ENCODE peak calls at places on chromosomes 7 and 10, in seven cellular contexts. One of them, this sample, is unnamed.

GRCh38 chr7:93092757-93093370 is 24.9 kb downstream of the SAMD9 start:
- DNase-seq in activated T-cell treated with anti-CD3 and anti-CD28 coated beads, Interleukin-2, amount 50 U/mL, for 1 hour: no peak
- DNase-seq in activated B cell treated with CpG ODN at 0.5 μM for 24 hours: no peak
- DNase-seq in stimulated activated CD4-positive, alpha-beta T cell treated with anti-CD3 and anti-CD28 coated beads, Interleukin-1b, Interleukin-23, amount 100 ng/mL, for 48 hours: no peak
- DNase-seq in mesothelial cell of epicardium: no peak
- DNase-seq in AG08395: peak; percentile 46
- DNase-seq in fibroblast of mammary gland: peak; percentile 65
- DNase-seq in this sample: no peak

GRCh38 chr7:38673795-38674194 is 42.6 kb upstream of the AMPH start:
- DNase-seq in activated T-cell treated with anti-CD3 and anti-CD28 coated beads, Interleukin-2, amount 50 U/mL, for 1 hour: no peak
- DNase-seq in fibroblast of mammary gland: peak; percentile 98
- DNase-seq in activated B cell treated with CpG ODN at 0.5 μM for 24 hours: no peak
- DNase-seq in mesothelial cell of epicardium: no peak
- DNase-seq in stimulated activated CD4-positive, alpha-beta T cell treated with anti-CD3 and anti-CD28 coated beads, Interleukin-1b, Interleukin-23, amount 100 ng/mL, for 48 hours: no peak
- DNase-seq in AG08395: peak; percentile 76
- DNase-seq in this sample: no peak

GRCh38 chr7:22281481-22281880 is 75.5 kb downstream of the RAPGEF5 start:
- DNase-seq in activated B cell treated with CpG ODN at 0.5 μM for 24 hours: no peak
- DNase-seq in mesothelial cell of epicardium: no peak
- DNase-seq in AG08395: no peak
- DNase-seq in stimulated activated CD4-positive, alpha-beta T cell treated with anti-CD3 and anti-CD28 coated beads, Interleukin-1b, Interleukin-23, amount 100 ng/mL, for 48 hours: no peak
- DNase-seq in activated T-cell treated with anti-CD3 and anti-CD28 coated beads, Interleukin-2, amount 50 U/mL, for 1 hour: no peak
- DNase-seq in fibroblast of mammary gland: no peak
- DNase-seq in this sample: no peak

GRCh38 chr7:81264116-81264515 is 345.3 kb upstream of the SEMA3C start:
- DNase-seq in mesothelial cell of epicardium: no peak
- DNase-seq in activated T-cell treated with anti-CD3 and anti-CD28 coated beads, Interleukin-2, amount 50 U/mL, for 1 hour: no peak
- DNase-seq in AG08395: no peak
- DNase-seq in stimulated activated CD4-positive, alpha-beta T cell treated with anti-CD3 and anti-CD28 coated beads, Interleukin-1b, Interleukin-23, amount 100 ng/mL, for 48 hours: no peak
- DNase-seq in activated B cell treated with CpG ODN at 0.5 μM for 24 hours: no peak
- DNase-seq in fibroblast of mammary gland: peak; percentile 2
- DNase-seq in this sample: no peak

GRCh38 chr10:79105818-79106217 is 37.1 kb downstream of the ZMIZ1 start:
- DNase-seq in activated B cell treated with CpG ODN at 0.5 μM for 24 hours: no peak
- DNase-seq in fibroblast of mammary gland: no peak
- DNase-seq in activated T-cell treated with anti-CD3 and anti-CD28 coated beads, Interleukin-2, amount 50 U/mL, for 1 hour: no peak
- DNase-seq in mesothelial cell of epicardium: no peak
- DNase-seq in AG08395: no peak
- DNase-seq in stimulated activated CD4-positive, alpha-beta T cell treated with anti-CD3 and anti-CD28 coated beads, Interleukin-1b, Interleukin-23, amount 100 ng/mL, for 48 hours: no peak
- DNase-seq in this sample: no peak

GRCh38 chr7:128383781-128384180 is 22.3 kb upstream of the PRRT4 start:
- DNase-seq in fibroblast of mammary gland: no peak
- DNase-seq in AG08395: no peak
- DNase-seq in activated B cell treated with CpG ODN at 0.5 μM for 24 hours: no peak
- DNase-seq in activated T-cell treated with anti-CD3 and anti-CD28 coated beads, Interleukin-2, amount 50 U/mL, for 1 hour: no peak
- DNase-seq in mesothelial cell of epicardium: no peak
- DNase-seq in stimulated activated CD4-positive, alpha-beta T cell treated with anti-CD3 and anti-CD28 coated beads, Interleukin-1b, Interleukin-23, amount 100 ng/mL, for 48 hours: no peak
- DNase-seq in this sample: no peak

GRCh38 chr7:149125189-149125863 is 798 bp downstream of the ZNF425 start:
- DNase-seq in stimulated activated CD4-positive, alpha-beta T cell treated with anti-CD3 and anti-CD28 coated beads, Interleukin-1b, Interleukin-23, amount 100 ng/mL, for 48 hours: no peak
- DNase-seq in fibroblast of mammary gland: no peak
- DNase-seq in activated B cell treated with CpG ODN at 0.5 μM for 24 hours: no peak
- DNase-seq in activated T-cell treated with anti-CD3 and anti-CD28 coated beads, Interleukin-2, amount 50 U/mL, for 1 hour: no peak
- DNase-seq in AG08395: no peak
- DNase-seq in mesothelial cell of epicardium: no peak
- DNase-seq in this sample: no peak

GRCh38 chr10:130392031-130392430 is 255.8 kb downstream of the GLRX3 start:
- DNase-seq in stimulated activated CD4-positive, alpha-beta T cell treated with anti-CD3 and anti-CD28 coated beads, Interleukin-1b, Interleukin-23, amount 100 ng/mL, for 48 hours: no peak
- DNase-seq in fibroblast of mammary gland: no peak
- DNase-seq in activated B cell treated with CpG ODN at 0.5 μM for 24 hours: no peak
- DNase-seq in mesothelial cell of epicardium: no peak
- DNase-seq in activated T-cell treated with anti-CD3 and anti-CD28 coated beads, Interleukin-2, amount 50 U/mL, for 1 hour: no peak
- DNase-seq in AG08395: no peak
- DNase-seq in this sample: no peak

GRCh38 chr10:29191674-29192073 is 97.2 kb upstream of the LYZL1 start:
- DNase-seq in activated B cell treated with CpG ODN at 0.5 μM for 24 hours: no peak
- DNase-seq in fibroblast of mammary gland: no peak
- DNase-seq in stimulated activated CD4-positive, alpha-beta T cell treated with anti-CD3 and anti-CD28 coated beads, Interleukin-1b, Interleukin-23, amount 100 ng/mL, for 48 hours: no peak
- DNase-seq in activated T-cell treated with anti-CD3 and anti-CD28 coated beads, Interleukin-2, amount 50 U/mL, for 1 hour: no peak
- DNase-seq in mesothelial cell of epicardium: no peak
- DNase-seq in AG08395: no peak
- DNase-seq in this sample: no peak

GRCh38 chr7:53422291-53422690 is 386.9 kb downstream of the POM121L12 start:
- DNase-seq in stimulated activated CD4-positive, alpha-beta T cell treated with anti-CD3 and anti-CD28 coated beads, Interleukin-1b, Interleukin-23, amount 100 ng/mL, for 48 hours: no peak
- DNase-seq in mesothelial cell of epicardium: peak; percentile 42
- DNase-seq in fibroblast of mammary gland: no peak
- DNase-seq in activated T-cell treated with anti-CD3 and anti-CD28 coated beads, Interleukin-2, amount 50 U/mL, for 1 hour: no peak
- DNase-seq in AG08395: no peak
- DNase-seq in activated B cell treated with CpG ODN at 0.5 μM for 24 hours: no peak
- DNase-seq in this sample: no peak

GRCh38 chr10:35565602-35566061 is 39.5 kb upstream of the GJD4 start:
- DNase-seq in stimulated activated CD4-positive, alpha-beta T cell treated with anti-CD3 and anti-CD28 coated beads, Interleukin-1b, Interleukin-23, amount 100 ng/mL, for 48 hours: no peak
- DNase-seq in mesothelial cell of epicardium: no peak
- DNase-seq in activated T-cell treated with anti-CD3 and anti-CD28 coated beads, Interleukin-2, amount 50 U/mL, for 1 hour: no peak
- DNase-seq in activated B cell treated with CpG ODN at 0.5 μM for 24 hours: no peak
- DNase-seq in fibroblast of mammary gland: peak; percentile 69
- DNase-seq in AG08395: peak; percentile 11
- DNase-seq in this sample: no peak

GRCh38 chr7:144027974-144028373 is 20.8 kb upstream of the OR2A5 start:
- DNase-seq in activated T-cell treated with anti-CD3 and anti-CD28 coated beads, Interleukin-2, amount 50 U/mL, for 1 hour: no peak
- DNase-seq in activated B cell treated with CpG ODN at 0.5 μM for 24 hours: no peak
- DNase-seq in mesothelial cell of epicardium: no peak
- DNase-seq in fibroblast of mammary gland: peak; percentile 20
- DNase-seq in AG08395: no peak
- DNase-seq in stimulated activated CD4-positive, alpha-beta T cell treated with anti-CD3 and anti-CD28 coated beads, Interleukin-1b, Interleukin-23, amount 100 ng/mL, for 48 hours: no peak
- DNase-seq in this sample: no peak

GRCh38 chr7:31122649-31123058 is 70.5 kb downstream of the ADCYAP1R1 start:
- DNase-seq in fibroblast of mammary gland: peak; percentile 90
- DNase-seq in AG08395: peak; percentile 82
- DNase-seq in mesothelial cell of epicardium: peak; percentile 64
- DNase-seq in stimulated activated CD4-positive, alpha-beta T cell treated with anti-CD3 and anti-CD28 coated beads, Interleukin-1b, Interleukin-23, amount 100 ng/mL, for 48 hours: peak; percentile 30
- DNase-seq in activated B cell treated with CpG ODN at 0.5 μM for 24 hours: no peak
- DNase-seq in activated T-cell treated with anti-CD3 and anti-CD28 coated beads, Interleukin-2, amount 50 U/mL, for 1 hour: peak; percentile 33
- DNase-seq in this sample: peak; percentile 93

GRCh38 chr7:38312776-38313175 is 39.3 kb upstream of the TARP start:
- DNase-seq in AG08395: no peak
- DNase-seq in activated B cell treated with CpG ODN at 0.5 μM for 24 hours: no peak
- DNase-seq in stimulated activated CD4-positive, alpha-beta T cell treated with anti-CD3 and anti-CD28 coated beads, Interleukin-1b, Interleukin-23, amount 100 ng/mL, for 48 hours: no peak
- DNase-seq in fibroblast of mammary gland: no peak
- DNase-seq in activated T-cell treated with anti-CD3 and anti-CD28 coated beads, Interleukin-2, amount 50 U/mL, for 1 hour: no peak
- DNase-seq in mesothelial cell of epicardium: no peak
- DNase-seq in this sample: no peak

GRCh38 chr10:119441151-119441821 is 101.2 kb downstream of the RGS10 start:
- DNase-seq in activated T-cell treated with anti-CD3 and anti-CD28 coated beads, Interleukin-2, amount 50 U/mL, for 1 hour: no peak
- DNase-seq in stimulated activated CD4-positive, alpha-beta T cell treated with anti-CD3 and anti-CD28 coated beads, Interleukin-1b, Interleukin-23, amount 100 ng/mL, for 48 hours: no peak
- DNase-seq in mesothelial cell of epicardium: no peak
- DNase-seq in fibroblast of mammary gland: peak; percentile 96
- DNase-seq in AG08395: peak; percentile 89
- DNase-seq in activated B cell treated with CpG ODN at 0.5 μM for 24 hours: no peak
- DNase-seq in this sample: no peak

GRCh38 chr7:25580156-25580555 is 351.9 kb upstream of the NPVF start:
- DNase-seq in activated T-cell treated with anti-CD3 and anti-CD28 coated beads, Interleukin-2, amount 50 U/mL, for 1 hour: no peak
- DNase-seq in mesothelial cell of epicardium: no peak
- DNase-seq in activated B cell treated with CpG ODN at 0.5 μM for 24 hours: no peak
- DNase-seq in fibroblast of mammary gland: no peak
- DNase-seq in AG08395: no peak
- DNase-seq in stimulated activated CD4-positive, alpha-beta T cell treated with anti-CD3 and anti-CD28 coated beads, Interleukin-1b, Interleukin-23, amount 100 ng/mL, for 48 hours: no peak
- DNase-seq in this sample: no peak

GRCh38 chr7:50728184-50728583 is 54.5 kb downstream of the GRB10 start:
- DNase-seq in mesothelial cell of epicardium: no peak
- DNase-seq in stimulated activated CD4-positive, alpha-beta T cell treated with anti-CD3 and anti-CD28 coated beads, Interleukin-1b, Interleukin-23, amount 100 ng/mL, for 48 hours: no peak
- DNase-seq in fibroblast of mammary gland: peak; percentile 59
- DNase-seq in activated B cell treated with CpG ODN at 0.5 μM for 24 hours: no peak
- DNase-seq in activated T-cell treated with anti-CD3 and anti-CD28 coated beads, Interleukin-2, amount 50 U/mL, for 1 hour: no peak
- DNase-seq in AG08395: peak; percentile 67
- DNase-seq in this sample: no peak

GRCh38 chr7:158811461-158811860 is 17.8 kb downstream of the ESYT2 start:
- DNase-seq in AG08395: peak; percentile 70
- DNase-seq in fibroblast of mammary gland: peak; percentile 84
- DNase-seq in activated B cell treated with CpG ODN at 0.5 μM for 24 hours: no peak
- DNase-seq in activated T-cell treated with anti-CD3 and anti-CD28 coated beads, Interleukin-2, amount 50 U/mL, for 1 hour: peak; percentile 57
- DNase-seq in mesothelial cell of epicardium: no peak
- DNase-seq in stimulated activated CD4-positive, alpha-beta T cell treated with anti-CD3 and anti-CD28 coated beads, Interleukin-1b, Interleukin-23, amount 100 ng/mL, for 48 hours: peak; percentile 79
- DNase-seq in this sample: no peak

GRCh38 chr10:127525686-127526085 is 23.4 kb upstream of the NPS start:
- DNase-seq in stimulated activated CD4-positive, alpha-beta T cell treated with anti-CD3 and anti-CD28 coated beads, Interleukin-1b, Interleukin-23, amount 100 ng/mL, for 48 hours: no peak
- DNase-seq in activated T-cell treated with anti-CD3 and anti-CD28 coated beads, Interleukin-2, amount 50 U/mL, for 1 hour: no peak
- DNase-seq in mesothelial cell of epicardium: no peak
- DNase-seq in activated B cell treated with CpG ODN at 0.5 μM for 24 hours: no peak
- DNase-seq in fibroblast of mammary gland: no peak
- DNase-seq in AG08395: no peak
- DNase-seq in this sample: no peak

GRCh38 chr7:1233328-1234048 is 816 bp downstream of the UNCX start:
- DNase-seq in AG08395: no peak
- DNase-seq in stimulated activated CD4-positive, alpha-beta T cell treated with anti-CD3 and anti-CD28 coated beads, Interleukin-1b, Interleukin-23, amount 100 ng/mL, for 48 hours: no peak
- DNase-seq in activated B cell treated with CpG ODN at 0.5 μM for 24 hours: no peak
- DNase-seq in mesothelial cell of epicardium: no peak
- DNase-seq in activated T-cell treated with anti-CD3 and anti-CD28 coated beads, Interleukin-2, amount 50 U/mL, for 1 hour: no peak
- DNase-seq in fibroblast of mammary gland: no peak
- DNase-seq in this sample: no peak

GRCh38 chr10:11448545-11449244 is 162.8 kb downstream of the USP6NL start:
- DNase-seq in AG08395: no peak
- DNase-seq in activated T-cell treated with anti-CD3 and anti-CD28 coated beads, Interleukin-2, amount 50 U/mL, for 1 hour: no peak
- DNase-seq in activated B cell treated with CpG ODN at 0.5 μM for 24 hours: no peak
- DNase-seq in fibroblast of mammary gland: no peak
- DNase-seq in stimulated activated CD4-positive, alpha-beta T cell treated with anti-CD3 and anti-CD28 coated beads, Interleukin-1b, Interleukin-23, amount 100 ng/mL, for 48 hours: no peak
- DNase-seq in mesothelial cell of epicardium: peak; percentile 31
- DNase-seq in this sample: no peak

GRCh38 chr7:116970148-116970910 is 17.0 kb downstream of the ST7 start:
- DNase-seq in activated B cell treated with CpG ODN at 0.5 μM for 24 hours: no peak
- DNase-seq in activated T-cell treated with anti-CD3 and anti-CD28 coated beads, Interleukin-2, amount 50 U/mL, for 1 hour: no peak
- DNase-seq in mesothelial cell of epicardium: no peak
- DNase-seq in fibroblast of mammary gland: no peak
- DNase-seq in stimulated activated CD4-positive, alpha-beta T cell treated with anti-CD3 and anti-CD28 coated beads, Interleukin-1b, Interleukin-23, amount 100 ng/mL, for 48 hours: no peak
- DNase-seq in AG08395: no peak
- DNase-seq in this sample: no peak

GRCh38 chr7:4244041-4244440 is 438.1 kb upstream of the FOXK1 start:
- DNase-seq in activated T-cell treated with anti-CD3 and anti-CD28 coated beads, Interleukin-2, amount 50 U/mL, for 1 hour: no peak
- DNase-seq in stimulated activated CD4-positive, alpha-beta T cell treated with anti-CD3 and anti-CD28 coated beads, Interleukin-1b, Interleukin-23, amount 100 ng/mL, for 48 hours: no peak
- DNase-seq in mesothelial cell of epicardium: no peak
- DNase-seq in fibroblast of mammary gland: no peak
- DNase-seq in AG08395: no peak
- DNase-seq in activated B cell treated with CpG ODN at 0.5 μM for 24 hours: no peak
- DNase-seq in this sample: no peak

GRCh38 chr7:83248000-83248399 is 85.3 kb upstream of the PCLO start:
- DNase-seq in stimulated activated CD4-positive, alpha-beta T cell treated with anti-CD3 and anti-CD28 coated beads, Interleukin-1b, Interleukin-23, amount 100 ng/mL, for 48 hours: no peak
- DNase-seq in mesothelial cell of epicardium: no peak
- DNase-seq in activated T-cell treated with anti-CD3 and anti-CD28 coated beads, Interleukin-2, amount 50 U/mL, for 1 hour: no peak
- DNase-seq in fibroblast of mammary gland: no peak
- DNase-seq in activated B cell treated with CpG ODN at 0.5 μM for 24 hours: no peak
- DNase-seq in AG08395: no peak
- DNase-seq in this sample: no peak

GRCh38 chr7:100723732-100724275 is 3.5 kb downstream of the EPO start:
- DNase-seq in stimulated activated CD4-positive, alpha-beta T cell treated with anti-CD3 and anti-CD28 coated beads, Interleukin-1b, Interleukin-23, amount 100 ng/mL, for 48 hours: no peak
- DNase-seq in mesothelial cell of epicardium: no peak
- DNase-seq in AG08395: no peak
- DNase-seq in activated B cell treated with CpG ODN at 0.5 μM for 24 hours: no peak
- DNase-seq in activated T-cell treated with anti-CD3 and anti-CD28 coated beads, Interleukin-2, amount 50 U/mL, for 1 hour: no peak
- DNase-seq in fibroblast of mammary gland: no peak
- DNase-seq in this sample: no peak

GRCh38 chr7:30074422-30075030 is 46.3 kb downstream of the PLEKHA8 start:
- DNase-seq in fibroblast of mammary gland: peak; percentile 67
- DNase-seq in activated T-cell treated with anti-CD3 and anti-CD28 coated beads, Interleukin-2, amount 50 U/mL, for 1 hour: no peak
- DNase-seq in stimulated activated CD4-positive, alpha-beta T cell treated with anti-CD3 and anti-CD28 coated beads, Interleukin-1b, Interleukin-23, amount 100 ng/mL, for 48 hours: no peak
- DNase-seq in mesothelial cell of epicardium: no peak
- DNase-seq in AG08395: peak; percentile 21
- DNase-seq in activated B cell treated with CpG ODN at 0.5 μM for 24 hours: no peak
- DNase-seq in this sample: no peak

GRCh38 chr10:59865101-59865500 is 41.3 kb downstream of the CCDC6 start:
- DNase-seq in AG08395: no peak
- DNase-seq in stimulated activated CD4-positive, alpha-beta T cell treated with anti-CD3 and anti-CD28 coated beads, Interleukin-1b, Interleukin-23, amount 100 ng/mL, for 48 hours: no peak
- DNase-seq in mesothelial cell of epicardium: no peak
- DNase-seq in fibroblast of mammary gland: peak; percentile 43
- DNase-seq in activated T-cell treated with anti-CD3 and anti-CD28 coated beads, Interleukin-2, amount 50 U/mL, for 1 hour: no peak
- DNase-seq in activated B cell treated with CpG ODN at 0.5 μM for 24 hours: no peak
- DNase-seq in this sample: no peak

GRCh38 chr7:37993060-37993501 is 72.6 kb downstream of the EPDR1 start:
- DNase-seq in activated T-cell treated with anti-CD3 and anti-CD28 coated beads, Interleukin-2, amount 50 U/mL, for 1 hour: no peak
- DNase-seq in AG08395: no peak
- DNase-seq in fibroblast of mammary gland: no peak
- DNase-seq in stimulated activated CD4-positive, alpha-beta T cell treated with anti-CD3 and anti-CD28 coated beads, Interleukin-1b, Interleukin-23, amount 100 ng/mL, for 48 hours: no peak
- DNase-seq in activated B cell treated with CpG ODN at 0.5 μM for 24 hours: no peak
- DNase-seq in mesothelial cell of epicardium: no peak
- DNase-seq in this sample: no peak

GRCh38 chr7:128031901-128032604 is 816 bp upstream of the LRRC4 start:
- DNase-seq in stimulated activated CD4-positive, alpha-beta T cell treated with anti-CD3 and anti-CD28 coated beads, Interleukin-1b, Interleukin-23, amount 100 ng/mL, for 48 hours: peak; percentile 75
- DNase-seq in mesothelial cell of epicardium: peak; percentile 61
- DNase-seq in activated B cell treated with CpG ODN at 0.5 μM for 24 hours: peak; percentile 45
- DNase-seq in fibroblast of mammary gland: peak; percentile 92
- DNase-seq in activated T-cell treated with anti-CD3 and anti-CD28 coated beads, Interleukin-2, amount 50 U/mL, for 1 hour: peak; percentile 54
- DNase-seq in AG08395: peak; percentile 87
- DNase-seq in this sample: no peak

GRCh38 chr7:158781217-158781975 is 47.9 kb downstream of the ESYT2 start:
- DNase-seq in mesothelial cell of epicardium: no peak
- DNase-seq in fibroblast of mammary gland: no peak
- DNase-seq in stimulated activated CD4-positive, alpha-beta T cell treated with anti-CD3 and anti-CD28 coated beads, Interleukin-1b, Interleukin-23, amount 100 ng/mL, for 48 hours: no peak
- DNase-seq in AG08395: no peak
- DNase-seq in activated B cell treated with CpG ODN at 0.5 μM for 24 hours: no peak
- DNase-seq in activated T-cell treated with anti-CD3 and anti-CD28 coated beads, Interleukin-2, amount 50 U/mL, for 1 hour: no peak
- DNase-seq in this sample: no peak

GRCh38 chr10:12348870-12349627 is at the start of gene CAMK1D:
- DNase-seq in stimulated activated CD4-positive, alpha-beta T cell treated with anti-CD3 and anti-CD28 coated beads, Interleukin-1b, Interleukin-23, amount 100 ng/mL, for 48 hours: peak; percentile 77
- DNase-seq in AG08395: peak; percentile 61
- DNase-seq in mesothelial cell of epicardium: peak; percentile 75
- DNase-seq in activated B cell treated with CpG ODN at 0.5 μM for 24 hours: peak; percentile 87
- DNase-seq in activated T-cell treated with anti-CD3 and anti-CD28 coated beads, Interleukin-2, amount 50 U/mL, for 1 hour: peak; percentile 91
- DNase-seq in fibroblast of mammary gland: peak; percentile 43
- DNase-seq in this sample: peak; percentile 96

GRCh38 chr7:159128767-159129166 is 15.9 kb downstream of the VIPR2 start:
- DNase-seq in mesothelial cell of epicardium: no peak
- DNase-seq in activated B cell treated with CpG ODN at 0.5 μM for 24 hours: no peak
- DNase-seq in fibroblast of mammary gland: no peak
- DNase-seq in AG08395: no peak
- DNase-seq in activated T-cell treated with anti-CD3 and anti-CD28 coated beads, Interleukin-2, amount 50 U/mL, for 1 hour: peak; percentile 7
- DNase-seq in stimulated activated CD4-positive, alpha-beta T cell treated with anti-CD3 and anti-CD28 coated beads, Interleukin-1b, Interleukin-23, amount 100 ng/mL, for 48 hours: no peak
- DNase-seq in this sample: no peak